ENCODE peak calls at places on chromosomes 4 and X, in ten cellular contexts. N is stimulated activated CD4-positive, alpha-beta T cell treated with anti-CD3 and anti-CD28 coated beads, Interleukin-1b, Interleukin-23, amount 100 ng/mL, for 1 hour; S is fibroblast of lung; E is activated B cell treated with CpG ODN at 0.5 μM for 24 hours; C is amniotic stem cell; Z is tibial nerve; R is smooth muscle cell of the brain vasculature; X is GM03348; L is T-helper 1 cell; Q is NCI-H1105. G is an unnamed sample.

GRCh38 chrX:25015486-25016360 is at the start of gene ARX:
- DNase-seq in S (peak; percentile 61), Q (no peak), X (peak; percentile 65), L (peak; percentile 33), R (no peak), E (no peak), Z (no peak), C (no peak), N (no peak), G (peak; percentile 64)

GRCh38 chr4:76611611-76612010 is 176.6 kb downstream of the SHROOM3 start:
- DNase-seq in L (no peak), S (no peak), Q (no peak), R (no peak), N (no peak), X (no peak), C (peak; percentile 20), Z (peak; percentile 19), E (no peak), G (no peak)

GRCh38 chr4:8664031-8664805 is 71.7 kb downstream of the CPZ start:
- DNase-seq in R (no peak), C (no peak), X (no peak), Z (no peak), N (no peak), E (no peak), S (no peak), L (no peak), Q (no peak), G (no peak)

GRCh38 chr4:26907731-26908599 is 47.3 kb downstream of the STIM2 start:
- DNase-seq in S (no peak), R (no peak), Z (no peak), N (no peak), L (peak; percentile 23), X (no peak), C (no peak), E (no peak), Q (no peak), G (no peak)

GRCh38 chr4:27009539-27009938 is 148.9 kb downstream of the STIM2 start:
- DNase-seq in Z (no peak), E (no peak), N (no peak), R (no peak), X (no peak), L (no peak), Q (no peak), S (peak; percentile 89), C (no peak), G (no peak)

GRCh38 chr4:46781434-46782092 is 127.5 kb downstream of the COX7B2 start:
- DNase-seq in Z (no peak), Q (no peak), S (no peak), L (no peak), N (no peak), X (no peak), E (no peak), R (no peak), C (no peak), G (no peak)

GRCh38 chr4:175542787-175543186 is 269.3 kb downstream of the GPM6A start:
- DNase-seq in E (no peak), N (no peak), R (peak; percentile 28), Q (peak; percentile 65), Z (no peak), S (peak; percentile 5), X (no peak), L (no peak), C (no peak), G (no peak)

GRCh38 chr4:184950926-184951325 is 67.4 kb upstream of the HELT start:
- DNase-seq in Q (no peak), X (no peak), L (no peak), E (no peak), Z (no peak), C (no peak), R (no peak), S (no peak), N (no peak), G (no peak)

GRCh38 chr4:687975-688694 is 816 bp downstream of the SLC49A3 start:
- DNase-seq in L (no peak), C (no peak), R (no peak), E (no peak), N (no peak), Q (no peak), S (no peak), X (no peak), Z (no peak), G (no peak)

GRCh38 chr4:7029212-7029611 is 14.0 kb upstream of the TADA2B start:
- DNase-seq in Z (no peak), R (no peak), C (no peak), Q (no peak), L (no peak), X (no peak), N (no peak), S (no peak), E (no peak), G (no peak)

GRCh38 chr4:160299608-160300007 is 1196.7 kb downstream of the RAPGEF2 start:
- DNase-seq in C (no peak), Z (no peak), S (no peak), X (no peak), L (no peak), R (no peak), N (no peak), E (no peak), Q (peak; percentile 57), G (no peak)

GRCh38 chrX:100829730-100830129 is 9.5 kb downstream of the CSTF2 start:
- DNase-seq in Z (no peak), C (no peak), Q (no peak), N (no peak), R (no peak), E (no peak), X (no peak), L (peak; percentile 86), S (peak; percentile 1), G (no peak)

GRCh38 chrX:1673337-1673736 is 58.5 kb downstream of the ASMT start:
- DNase-seq in X (peak; percentile 48), Q (no peak), N (no peak), E (no peak), Z (no peak), L (peak; percentile 51), C (no peak), R (no peak), S (no peak), G (no peak)

GRCh38 chr4:185573651-185574199 is 38.4 kb upstream of the PDLIM3 start:
- DNase-seq in R (no peak), S (peak; percentile 66), C (peak; percentile 33), Z (no peak), X (peak; percentile 65), L (no peak), N (no peak), E (no peak), Q (no peak), G (no peak)

GRCh38 chr4:28287837-28288236 is 1427.2 kb downstream of the STIM2 start:
- DNase-seq in X (peak; percentile 80), N (no peak), C (peak; percentile 95), E (no peak), R (peak; percentile 37), S (peak; percentile 83), Z (peak; percentile 14), Q (no peak), L (no peak), G (no peak)

GRCh38 chr4:17336524-17336941 is 175.4 kb downstream of the QDPR start:
- DNase-seq in E (no peak), X (no peak), C (no peak), S (no peak), N (peak; percentile 21), L (peak; percentile 86), Z (no peak), R (no peak), Q (no peak), G (no peak)

G was measured in neuronal stem cell.